ENCODE peak calls at places on chromosomes 13 and 19, in four cellular contexts. One of them, this sample, is unnamed.

GRCh38 chr13:75636339-75637095 is 387 bp downstream of the LMO7 start:
- DNase-seq in adrenal gland: peak; percentile 20
- DNase-seq in bronchial epithelial cell: peak; percentile 11
- DNase-seq in cardiac fibroblast: peak; percentile 56
- DNase-seq in this sample: peak; percentile 65

GRCh38 chr19:49639401-49640112 is 386 bp downstream of the RRAS start:
- DNase-seq in cardiac fibroblast: peak; percentile 17
- DNase-seq in adrenal gland: no peak
- DNase-seq in bronchial epithelial cell: no peak
- DNase-seq in this sample: no peak

GRCh38 chr13:42363941-42364612 is 92.1 kb downstream of the AKAP11 start:
- DNase-seq in adrenal gland: no peak
- DNase-seq in bronchial epithelial cell: peak; percentile 69
- DNase-seq in cardiac fibroblast: peak; percentile 85
- DNase-seq in this sample: no peak

GRCh38 chr13:68185767-68186166 is 955.6 kb upstream of the PCDH9 start:
- DNase-seq in adrenal gland: no peak
- DNase-seq in cardiac fibroblast: no peak
- DNase-seq in bronchial epithelial cell: no peak
- DNase-seq in this sample: no peak

GRCh38 chr19:18662972-18663732 is 20.3 kb upstream of the CRTC1 start:
- DNase-seq in adrenal gland: no peak
- DNase-seq in cardiac fibroblast: no peak
- DNase-seq in bronchial epithelial cell: no peak
- DNase-seq in this sample: no peak

GRCh38 chr19:46919324-46919723 is 58.5 kb downstream of the ARHGAP35 start:
- DNase-seq in bronchial epithelial cell: peak; percentile 63
- DNase-seq in cardiac fibroblast: no peak
- DNase-seq in adrenal gland: no peak
- DNase-seq in this sample: no peak

GRCh38 chr13:29428310-29428991 is 167.0 kb downstream of the SLC7A1 start:
- DNase-seq in adrenal gland: no peak
- DNase-seq in cardiac fibroblast: peak; percentile 14
- DNase-seq in bronchial epithelial cell: peak; percentile 33
- DNase-seq in this sample: no peak

GRCh38 chr13:75544681-75545333 is 4.8 kb upstream of the UCHL3 start:
- DNase-seq in adrenal gland: no peak
- DNase-seq in cardiac fibroblast: peak; percentile 92
- DNase-seq in bronchial epithelial cell: peak; percentile 85
- DNase-seq in this sample: no peak

GRCh38 chr19:8569066-8569761 is 8.0 kb downstream of the MYO1F start:
- DNase-seq in bronchial epithelial cell: peak; percentile 45
- DNase-seq in cardiac fibroblast: peak; percentile 94
- DNase-seq in adrenal gland: peak; percentile 35
- DNase-seq in this sample: peak; percentile 96

GRCh38 chr13:102698649-102698980 is 3.8 kb upstream of the METTL21C start:
- DNase-seq in cardiac fibroblast: no peak
- DNase-seq in adrenal gland: no peak
- DNase-seq in bronchial epithelial cell: no peak
- DNase-seq in this sample: no peak

GRCh38 chr13:41111454-41111853 is 21.1 kb downstream of the KBTBD6 start:
- DNase-seq in cardiac fibroblast: peak; percentile 61
- DNase-seq in adrenal gland: peak; percentile 53
- DNase-seq in bronchial epithelial cell: peak; percentile 21
- DNase-seq in this sample: no peak

GRCh38 chr13:100633461-100633860 is 41.1 kb downstream of the TMTC4 start:
- DNase-seq in cardiac fibroblast: peak; percentile 96
- DNase-seq in bronchial epithelial cell: peak; percentile 99
- DNase-seq in adrenal gland: no peak
- DNase-seq in this sample: no peak

GRCh38 chr13:45548281-45548680 is 67.3 kb downstream of the ERICH6B start:
- DNase-seq in cardiac fibroblast: no peak
- DNase-seq in bronchial epithelial cell: no peak
- DNase-seq in adrenal gland: no peak
- DNase-seq in this sample: no peak

GRCh38 chr13:89695343-89696257 is 1651.9 kb upstream of the MIR17HG start:
- DNase-seq in cardiac fibroblast: peak; percentile 50
- DNase-seq in adrenal gland: peak; percentile 18
- DNase-seq in bronchial epithelial cell: peak; percentile 52
- DNase-seq in this sample: peak; percentile 2

GRCh38 chr13:99796175-99796819 is 175.3 kb downstream of the ZIC5 start:
- DNase-seq in bronchial epithelial cell: peak; percentile 26
- DNase-seq in adrenal gland: peak; percentile 23
- DNase-seq in cardiac fibroblast: peak; percentile 41
- DNase-seq in this sample: peak; percentile 47

GRCh38 chr13:94556016-94556415 is 39.9 kb downstream of the TGDS start:
- DNase-seq in bronchial epithelial cell: no peak
- DNase-seq in cardiac fibroblast: no peak
- DNase-seq in adrenal gland: no peak
- DNase-seq in this sample: no peak
- H3K4me3 ChIP-seq in bronchial epithelial cell: no peak overlapping the region
- H3K4me3 ChIP-seq in cardiac fibroblast: no peak overlapping the region
- H3K4me3 ChIP-seq in adrenal gland: no peak overlapping the region
- H3K4me3 ChIP-seq in this sample: no peak overlapping the region

DNA sequence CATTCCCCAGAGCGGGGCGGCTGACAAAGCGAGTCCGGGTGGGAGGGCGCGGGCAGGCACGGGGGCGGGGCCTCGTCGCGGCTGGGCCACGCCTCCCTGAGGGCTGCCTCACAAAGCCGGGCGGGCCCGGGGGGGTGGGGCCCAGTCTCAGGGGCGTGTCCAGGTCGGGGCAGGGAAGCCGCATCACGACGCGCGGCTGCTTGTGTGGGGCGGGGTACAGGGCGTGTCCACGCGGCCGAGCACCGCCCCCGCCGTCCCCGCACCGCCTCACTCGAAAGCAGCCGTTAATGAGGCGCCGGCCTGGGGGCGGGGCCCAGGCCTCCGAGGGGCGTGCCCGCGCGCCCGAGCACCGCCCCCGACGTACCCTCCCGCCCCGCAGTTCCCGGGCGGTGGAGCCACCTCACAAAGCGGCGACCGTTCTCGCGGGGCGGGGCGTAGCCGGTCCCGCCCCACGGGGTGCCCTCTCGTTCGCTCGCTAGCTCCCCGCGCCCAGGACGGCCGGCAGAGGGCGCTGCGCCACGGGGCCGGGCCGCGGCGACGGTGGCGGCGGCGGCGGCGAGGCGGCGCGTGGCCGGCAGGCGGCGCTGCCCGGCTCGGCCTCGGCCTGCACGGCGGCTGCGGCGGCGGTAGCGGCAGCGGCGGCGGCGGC is at the start of gene CARM1:
- DNase-seq in cardiac fibroblast: peak; percentile 99
- DNase-seq in adrenal gland: peak; percentile 99
- DNase-seq in bronchial epithelial cell: peak; percentile 84
- DNase-seq in this sample: peak; percentile 100
- TF ChIP-seq CTCF in cardiac fibroblast: peak; percentile 34
- TF ChIP-seq CTCF in adrenal gland: no peak
- TF ChIP-seq CTCF in bronchial epithelial cell: peak; percentile 73
- TF ChIP-seq CTCF in this sample: peak; percentile 72

GRCh38 chr19:43524922-43525835 is 1.8 kb downstream of the ETHE1 start:
- DNase-seq in adrenal gland: peak; percentile 63
- DNase-seq in bronchial epithelial cell: peak; percentile 77
- DNase-seq in cardiac fibroblast: peak; percentile 55
- DNase-seq in this sample: peak; percentile 58
- H3K4me3 ChIP-seq in adrenal gland: peak overlapping the region; percentile 7
- H3K4me3 ChIP-seq in bronchial epithelial cell: peak overlapping the region; percentile 85
- H3K4me3 ChIP-seq in cardiac fibroblast: peak overlapping the region; percentile 86
- H3K4me3 ChIP-seq in this sample: peak overlapping the region; percentile 92

GRCh38 chr19:3224346-3225325 is at the start of gene CELF5:
- DNase-seq in bronchial epithelial cell: no peak
- DNase-seq in adrenal gland: peak; percentile 41
- DNase-seq in cardiac fibroblast: no peak
- DNase-seq in this sample: peak; percentile 27
- TF ChIP-seq CTCF in bronchial epithelial cell: peak; percentile 22
- TF ChIP-seq CTCF in adrenal gland: no peak
- TF ChIP-seq CTCF in cardiac fibroblast: no peak
- TF ChIP-seq CTCF in this sample: peak; percentile 59

GRCh38 chr13:50911051-50911690 is 1.6 kb downstream of the RNASEH2B start:
- DNase-seq in cardiac fibroblast: peak; percentile 11
- DNase-seq in adrenal gland: no peak
- DNase-seq in bronchial epithelial cell: peak; percentile 39
- DNase-seq in this sample: peak; percentile 48

GRCh38 chr13:50908371-50908770 is 1.2 kb upstream of the RNASEH2B start:
- DNase-seq in adrenal gland: no peak
- DNase-seq in cardiac fibroblast: no peak
- DNase-seq in bronchial epithelial cell: no peak
- DNase-seq in this sample: no peak

GRCh38 chr13:50910483-50910805 is 853 bp downstream of the RNASEH2B start:
- DNase-seq in bronchial epithelial cell: no peak
- DNase-seq in adrenal gland: peak; percentile 48
- DNase-seq in cardiac fibroblast: peak; percentile 62
- DNase-seq in this sample: no peak

GRCh38 chr13:50907781-50908180 is 1.8 kb upstream of the RNASEH2B start:
- DNase-seq in bronchial epithelial cell: no peak
- DNase-seq in adrenal gland: no peak
- DNase-seq in cardiac fibroblast: no peak
- DNase-seq in this sample: no peak

GRCh38 chr13:50909605-50910482 is at the start of gene RNASEH2B:
- DNase-seq in cardiac fibroblast: peak; percentile 59
- DNase-seq in bronchial epithelial cell: peak; percentile 27
- DNase-seq in adrenal gland: peak; percentile 66
- DNase-seq in this sample: peak; percentile 88
- H3K4me3 ChIP-seq in cardiac fibroblast: peak within 1 kb of the TSS; percentile 80
- H3K4me3 ChIP-seq in bronchial epithelial cell: peak within 1 kb of the TSS; percentile 76
- H3K4me3 ChIP-seq in adrenal gland: peak within 1 kb of the TSS; percentile 35
- H3K4me3 ChIP-seq in this sample: peak within 1 kb of the TSS; percentile 93

GRCh38 chr19:51479531-51480331 is 1.4 kb downstream of the CEACAM18 start:
- DNase-seq in bronchial epithelial cell: no peak
- DNase-seq in adrenal gland: no peak
- DNase-seq in cardiac fibroblast: no peak
- DNase-seq in this sample: no peak

GRCh38 chr19:51477343-51477742 is 996 bp upstream of the CEACAM18 start:
- DNase-seq in cardiac fibroblast: no peak
- DNase-seq in bronchial epithelial cell: no peak
- DNase-seq in adrenal gland: no peak
- DNase-seq in this sample: no peak

GRCh38 chr19:51476164-51476563 is 2.2 kb upstream of the CEACAM18 start:
- DNase-seq in adrenal gland: no peak
- DNase-seq in bronchial epithelial cell: no peak
- DNase-seq in cardiac fibroblast: no peak
- DNase-seq in this sample: no peak

GRCh38 chr19:51480590-51480989 is 2.3 kb downstream of the CEACAM18 start:
- DNase-seq in cardiac fibroblast: peak; percentile 17
- DNase-seq in adrenal gland: no peak
- DNase-seq in bronchial epithelial cell: no peak
- DNase-seq in this sample: peak; percentile 13

DNA sequence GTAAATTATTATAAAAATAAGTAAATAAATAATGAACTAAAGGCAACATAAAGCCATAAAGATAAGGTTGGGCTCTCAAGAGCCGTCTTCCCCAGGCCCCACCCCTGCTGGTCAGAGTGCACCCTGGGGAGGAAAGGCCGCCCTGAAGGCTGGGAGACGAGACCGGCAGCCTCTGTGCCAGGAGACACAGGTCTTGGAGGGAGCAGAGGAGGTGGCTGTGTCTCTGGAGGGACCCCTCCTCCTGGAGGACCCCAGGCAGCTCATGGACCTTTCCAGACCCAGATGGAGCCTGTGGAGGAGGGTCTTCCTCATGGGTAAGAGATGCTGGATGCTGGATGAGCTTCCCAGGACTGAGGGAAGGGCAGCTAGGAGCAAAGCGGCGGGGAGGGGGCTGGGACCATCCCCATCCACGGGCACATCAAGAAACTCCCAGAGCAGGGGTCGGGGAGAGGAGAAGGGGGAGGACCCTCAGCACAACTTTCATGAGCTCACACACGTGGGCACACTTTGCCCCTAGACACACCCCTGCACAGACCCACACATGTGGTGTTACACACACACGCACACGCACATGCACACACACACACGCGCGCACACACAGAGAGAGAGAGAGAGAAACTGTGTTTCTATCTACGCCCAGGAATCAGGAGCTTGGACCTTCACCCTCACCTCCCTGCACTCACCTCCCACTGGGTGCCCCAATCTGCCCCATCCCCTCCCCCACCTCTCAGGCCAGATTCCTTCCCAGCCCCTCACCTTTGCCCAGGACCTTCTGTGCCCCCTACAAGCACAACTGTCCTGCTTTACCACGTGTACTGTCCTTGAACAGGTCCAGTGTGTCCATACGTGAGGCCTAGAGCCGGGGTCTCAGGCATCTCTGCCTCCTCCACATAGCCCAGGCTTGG is at the start of gene CEACAM18:
- DNase-seq in adrenal gland: no peak
- DNase-seq in cardiac fibroblast: no peak
- DNase-seq in bronchial epithelial cell: no peak
- DNase-seq in this sample: no peak
- TF ChIP-seq CTCF in adrenal gland: no peak
- TF ChIP-seq CTCF in cardiac fibroblast: no peak
- TF ChIP-seq CTCF in bronchial epithelial cell: no peak
- TF ChIP-seq CTCF in this sample: no peak

GRCh38 chr19:4624301-4624700 is 15.0 kb upstream of the TNFAIP8L1 start:
- DNase-seq in adrenal gland: no peak
- DNase-seq in cardiac fibroblast: no peak
- DNase-seq in bronchial epithelial cell: no peak
- DNase-seq in this sample: no peak

GRCh38 chr19:4619668-4620294 is 19.5 kb upstream of the TNFAIP8L1 start:
- DNase-seq in bronchial epithelial cell: no peak
- DNase-seq in adrenal gland: no peak
- DNase-seq in cardiac fibroblast: no peak
- DNase-seq in this sample: no peak

GRCh38 chr19:4618019-4618418 is 21.3 kb upstream of the TNFAIP8L1 start:
- DNase-seq in cardiac fibroblast: no peak
- DNase-seq in adrenal gland: no peak
- DNase-seq in bronchial epithelial cell: no peak
- DNase-seq in this sample: no peak

GRCh38 chr19:4622695-4623421 is 16.5 kb upstream of the TNFAIP8L1 start:
- DNase-seq in bronchial epithelial cell: no peak
- DNase-seq in cardiac fibroblast: no peak
- DNase-seq in adrenal gland: no peak
- DNase-seq in this sample: no peak

GRCh38 chr19:4620675-4621074 is 18.6 kb upstream of the TNFAIP8L1 start:
- DNase-seq in bronchial epithelial cell: no peak
- DNase-seq in adrenal gland: no peak
- DNase-seq in cardiac fibroblast: no peak
- DNase-seq in this sample: no peak
- H3K4me3 ChIP-seq in bronchial epithelial cell: no peak overlapping the region
- H3K4me3 ChIP-seq in adrenal gland: no peak overlapping the region
- H3K4me3 ChIP-seq in cardiac fibroblast: no peak overlapping the region
- H3K4me3 ChIP-seq in this sample: no peak overlapping the region

DNA sequence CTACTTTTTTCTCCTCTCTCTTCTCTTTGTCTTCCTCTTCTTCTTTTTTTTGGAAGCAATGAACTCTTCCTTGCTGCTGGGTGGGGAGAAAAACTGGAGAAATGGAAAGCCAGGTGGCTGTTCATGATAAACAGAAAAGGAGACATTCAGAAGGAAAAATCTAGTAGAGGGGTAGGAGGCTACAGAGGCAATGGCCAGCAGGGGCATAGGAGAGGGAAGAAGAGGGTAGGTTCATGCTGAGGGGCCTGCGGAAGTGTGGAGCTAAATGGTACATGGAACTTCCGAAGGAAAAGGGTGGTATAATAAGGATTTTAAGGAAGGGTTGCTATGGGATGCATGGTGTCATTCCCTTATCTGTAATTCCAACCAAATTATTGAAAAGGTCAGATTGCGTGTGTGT is 17.5 kb upstream of the HS6ST3 start:
- DNase-seq in cardiac fibroblast: no peak
- DNase-seq in adrenal gland: no peak
- DNase-seq in bronchial epithelial cell: no peak
- DNase-seq in this sample: no peak
- TF ChIP-seq CTCF in cardiac fibroblast: no peak
- TF ChIP-seq CTCF in adrenal gland: no peak
- TF ChIP-seq CTCF in bronchial epithelial cell: no peak
- TF ChIP-seq CTCF in this sample: no peak